ENCODE peak calls at places on chromosomes 3 and 15, in eight cellular contexts. One of them, this sample, is unnamed.

GRCh38 chr3:36403661-36404060 is 23.4 kb downstream of the STAC start:
- DNase-seq in heart left ventricle: no peak
- DNase-seq in PC-3: no peak
- DNase-seq in thyroid gland: no peak
- DNase-seq in left ventricle myocardium inferior: no peak
- DNase-seq in transverse colon: no peak
- DNase-seq in cardiac muscle cell: no peak
- DNase-seq in CD8-positive, alpha-beta T cell: no peak
- DNase-seq in this sample: no peak

GRCh38 chr3:133941390-133941789 is 45.7 kb upstream of the RAB6B start:
- DNase-seq in cardiac muscle cell: peak; percentile 78
- DNase-seq in heart left ventricle: no peak
- DNase-seq in PC-3: no peak
- DNase-seq in thyroid gland: no peak
- DNase-seq in CD8-positive, alpha-beta T cell: no peak
- DNase-seq in transverse colon: no peak
- DNase-seq in left ventricle myocardium inferior: no peak
- DNase-seq in this sample: no peak

GRCh38 chr15:34154725-34155204 is 52.9 kb downstream of the PGBD4 start:
- DNase-seq in heart left ventricle: no peak
- DNase-seq in thyroid gland: no peak
- DNase-seq in CD8-positive, alpha-beta T cell: no peak
- DNase-seq in cardiac muscle cell: peak; percentile 2
- DNase-seq in left ventricle myocardium inferior: no peak
- DNase-seq in PC-3: peak; percentile 77
- DNase-seq in transverse colon: no peak
- DNase-seq in this sample: no peak

GRCh38 chr3:74845086-74845485 is 230.6 kb upstream of the CNTN3 start:
- DNase-seq in left ventricle myocardium inferior: no peak
- DNase-seq in heart left ventricle: no peak
- DNase-seq in thyroid gland: no peak
- DNase-seq in CD8-positive, alpha-beta T cell: no peak
- DNase-seq in cardiac muscle cell: no peak
- DNase-seq in PC-3: no peak
- DNase-seq in transverse colon: no peak
- DNase-seq in this sample: no peak

GRCh38 chr3:170809975-170810357 is 60.0 kb downstream of the RPL22L1 start:
- DNase-seq in transverse colon: no peak
- DNase-seq in heart left ventricle: no peak
- DNase-seq in CD8-positive, alpha-beta T cell: no peak
- DNase-seq in thyroid gland: no peak
- DNase-seq in cardiac muscle cell: peak; percentile 37
- DNase-seq in left ventricle myocardium inferior: no peak
- DNase-seq in PC-3: peak; percentile 84
- DNase-seq in this sample: peak; percentile 12

GRCh38 chr3:42745776-42746454 is 27.1 kb downstream of the CCDC13 start:
- DNase-seq in PC-3: peak; percentile 12
- DNase-seq in transverse colon: no peak
- DNase-seq in thyroid gland: no peak
- DNase-seq in heart left ventricle: no peak
- DNase-seq in cardiac muscle cell: no peak
- DNase-seq in CD8-positive, alpha-beta T cell: no peak
- DNase-seq in left ventricle myocardium inferior: no peak
- DNase-seq in this sample: no peak

GRCh38 chr3:18429021-18429745 is 4.0 kb upstream of the SATB1 start:
- DNase-seq in thyroid gland: no peak
- DNase-seq in PC-3: no peak
- DNase-seq in cardiac muscle cell: no peak
- DNase-seq in CD8-positive, alpha-beta T cell: no peak
- DNase-seq in left ventricle myocardium inferior: no peak
- DNase-seq in heart left ventricle: no peak
- DNase-seq in transverse colon: no peak
- DNase-seq in this sample: no peak

GRCh38 chr3:43294975-43295374 is 8.6 kb downstream of the SNRK start:
- DNase-seq in PC-3: no peak
- DNase-seq in heart left ventricle: no peak
- DNase-seq in cardiac muscle cell: no peak
- DNase-seq in left ventricle myocardium inferior: no peak
- DNase-seq in CD8-positive, alpha-beta T cell: no peak
- DNase-seq in thyroid gland: no peak
- DNase-seq in transverse colon: no peak
- DNase-seq in this sample: no peak

GRCh38 chr15:81336568-81336967 is 12.6 kb upstream of the STARD5 start:
- DNase-seq in left ventricle myocardium inferior: no peak
- DNase-seq in transverse colon: no peak
- DNase-seq in CD8-positive, alpha-beta T cell: no peak
- DNase-seq in cardiac muscle cell: peak; percentile 64
- DNase-seq in thyroid gland: no peak
- DNase-seq in PC-3: peak; percentile 64
- DNase-seq in heart left ventricle: no peak
- DNase-seq in this sample: no peak

GRCh38 chr3:113631573-113631972 is 64.9 kb downstream of the USF3 start:
- DNase-seq in left ventricle myocardium inferior: no peak
- DNase-seq in PC-3: no peak
- DNase-seq in heart left ventricle: no peak
- DNase-seq in cardiac muscle cell: no peak
- DNase-seq in CD8-positive, alpha-beta T cell: no peak
- DNase-seq in transverse colon: no peak
- DNase-seq in thyroid gland: no peak
- DNase-seq in this sample: no peak

GRCh38 chr3:149736180-149737100 is 15.8 kb downstream of the COMMD2 start:
- DNase-seq in heart left ventricle: no peak
- DNase-seq in transverse colon: no peak
- DNase-seq in CD8-positive, alpha-beta T cell: no peak
- DNase-seq in PC-3: peak; percentile 74
- DNase-seq in left ventricle myocardium inferior: no peak
- DNase-seq in cardiac muscle cell: peak; percentile 65
- DNase-seq in thyroid gland: no peak
- DNase-seq in this sample: peak; percentile 32

GRCh38 chr15:95680693-95681092 is 649.8 kb upstream of the NR2F2 start:
- DNase-seq in transverse colon: no peak
- DNase-seq in cardiac muscle cell: no peak
- DNase-seq in heart left ventricle: no peak
- DNase-seq in thyroid gland: no peak
- DNase-seq in PC-3: no peak
- DNase-seq in CD8-positive, alpha-beta T cell: no peak
- DNase-seq in left ventricle myocardium inferior: no peak
- DNase-seq in this sample: no peak

GRCh38 chr3:14831916-14832430 is 13.2 kb downstream of the FGD5 start:
- DNase-seq in heart left ventricle: no peak
- DNase-seq in CD8-positive, alpha-beta T cell: no peak
- DNase-seq in thyroid gland: no peak
- DNase-seq in transverse colon: no peak
- DNase-seq in PC-3: no peak
- DNase-seq in cardiac muscle cell: no peak
- DNase-seq in left ventricle myocardium inferior: no peak
- DNase-seq in this sample: no peak

GRCh38 chr15:68930268-68931022 is at the start of gene SPESP1:
- DNase-seq in transverse colon: peak; percentile 56
- DNase-seq in PC-3: no peak
- DNase-seq in left ventricle myocardium inferior: peak; percentile 60
- DNase-seq in thyroid gland: peak; percentile 29
- DNase-seq in heart left ventricle: peak; percentile 64
- DNase-seq in cardiac muscle cell: peak; percentile 76
- DNase-seq in CD8-positive, alpha-beta T cell: peak; percentile 22
- DNase-seq in this sample: no peak

GRCh38 chr3:5187920-5188418 is 462 bp downstream of the EDEM1 start:
- DNase-seq in CD8-positive, alpha-beta T cell: peak; percentile 60
- DNase-seq in PC-3: peak; percentile 39
- DNase-seq in heart left ventricle: peak; percentile 55
- DNase-seq in cardiac muscle cell: peak; percentile 46
- DNase-seq in transverse colon: peak; percentile 38
- DNase-seq in left ventricle myocardium inferior: peak; percentile 33
- DNase-seq in thyroid gland: peak; percentile 37
- DNase-seq in this sample: peak; percentile 43

GRCh38 chr3:196645091-196645490 is 5.6 kb downstream of the NRROS start:
- DNase-seq in cardiac muscle cell: no peak
- DNase-seq in thyroid gland: no peak
- DNase-seq in transverse colon: no peak
- DNase-seq in left ventricle myocardium inferior: no peak
- DNase-seq in heart left ventricle: no peak
- DNase-seq in PC-3: no peak
- DNase-seq in CD8-positive, alpha-beta T cell: no peak
- DNase-seq in this sample: no peak

GRCh38 chr3:101809178-101810022 is 30.4 kb downstream of the NXPE3 start:
- DNase-seq in left ventricle myocardium inferior: no peak
- DNase-seq in transverse colon: peak; percentile 27
- DNase-seq in PC-3: peak; percentile 74
- DNase-seq in thyroid gland: peak; percentile 34
- DNase-seq in cardiac muscle cell: peak; percentile 69
- DNase-seq in heart left ventricle: no peak
- DNase-seq in CD8-positive, alpha-beta T cell: peak; percentile 26
- DNase-seq in this sample: peak; percentile 64

GRCh38 chr3:7876741-7877297 is 624.8 kb upstream of the LMCD1 start:
- DNase-seq in CD8-positive, alpha-beta T cell: peak; percentile 62
- DNase-seq in cardiac muscle cell: peak; percentile 8
- DNase-seq in PC-3: no peak
- DNase-seq in heart left ventricle: no peak
- DNase-seq in transverse colon: no peak
- DNase-seq in thyroid gland: no peak
- DNase-seq in left ventricle myocardium inferior: no peak
- DNase-seq in this sample: no peak

GRCh38 chr3:52089691-52090090 is 33.3 kb upstream of the DUSP7 start:
- DNase-seq in left ventricle myocardium inferior: no peak
- DNase-seq in PC-3: no peak
- DNase-seq in transverse colon: no peak
- DNase-seq in cardiac muscle cell: no peak
- DNase-seq in heart left ventricle: peak; percentile 3
- DNase-seq in thyroid gland: no peak
- DNase-seq in CD8-positive, alpha-beta T cell: no peak
- DNase-seq in this sample: no peak

GRCh38 chr3:193168911-193169310 is 72.1 kb upstream of the PLAAT1 start:
- DNase-seq in CD8-positive, alpha-beta T cell: no peak
- DNase-seq in transverse colon: no peak
- DNase-seq in heart left ventricle: no peak
- DNase-seq in left ventricle myocardium inferior: no peak
- DNase-seq in thyroid gland: no peak
- DNase-seq in PC-3: no peak
- DNase-seq in cardiac muscle cell: no peak
- DNase-seq in this sample: peak; percentile 99

GRCh38 chr15:25947336-25948080 is 84.4 kb upstream of the ATP10A start:
- DNase-seq in PC-3: peak; percentile 53
- DNase-seq in transverse colon: no peak
- DNase-seq in left ventricle myocardium inferior: no peak
- DNase-seq in cardiac muscle cell: no peak
- DNase-seq in heart left ventricle: no peak
- DNase-seq in thyroid gland: no peak
- DNase-seq in CD8-positive, alpha-beta T cell: no peak
- DNase-seq in this sample: peak; percentile 61

GRCh38 chr15:101042320-101042719 is 123.2 kb downstream of the LRRK1 start:
- DNase-seq in PC-3: no peak
- DNase-seq in heart left ventricle: peak; percentile 24
- DNase-seq in transverse colon: peak; percentile 3
- DNase-seq in left ventricle myocardium inferior: no peak
- DNase-seq in thyroid gland: no peak
- DNase-seq in cardiac muscle cell: no peak
- DNase-seq in CD8-positive, alpha-beta T cell: no peak
- DNase-seq in this sample: no peak

GRCh38 chr3:188272481-188273372 is 118.8 kb downstream of the LPP start:
- DNase-seq in cardiac muscle cell: peak; percentile 54
- DNase-seq in transverse colon: no peak
- DNase-seq in left ventricle myocardium inferior: no peak
- DNase-seq in heart left ventricle: no peak
- DNase-seq in PC-3: peak; percentile 87
- DNase-seq in CD8-positive, alpha-beta T cell: no peak
- DNase-seq in thyroid gland: no peak
- DNase-seq in this sample: no peak
- H3K4me1 ChIP-seq in cardiac muscle cell: peaks cover 51% of the 10 kb centered on the region
- H3K4me1 ChIP-seq in transverse colon: peaks cover 68% of the 10 kb centered on the region
- H3K4me1 ChIP-seq in left ventricle myocardium inferior: peaks cover 73% of the 10 kb centered on the region
- H3K4me1 ChIP-seq in heart left ventricle: peaks cover 45% of the 10 kb centered on the region
- H3K4me1 ChIP-seq in PC-3: peaks cover 59% of the 10 kb centered on the region
- H3K4me1 ChIP-seq in CD8-positive, alpha-beta T cell: no peaks in the 10 kb centered on the region
- H3K4me1 ChIP-seq in thyroid gland: peaks cover 29% of the 10 kb centered on the region
- H3K4me1 ChIP-seq in this sample: peaks cover 6% of the 10 kb centered on the region

GRCh38 chr15:67548532-67548852 is 6.0 kb downstream of the MAP2K5 start:
- DNase-seq in PC-3: no peak
- DNase-seq in CD8-positive, alpha-beta T cell: no peak
- DNase-seq in left ventricle myocardium inferior: no peak
- DNase-seq in thyroid gland: no peak
- DNase-seq in transverse colon: no peak
- DNase-seq in heart left ventricle: no peak
- DNase-seq in cardiac muscle cell: peak; percentile 2
- DNase-seq in this sample: no peak
- H3K4me3 ChIP-seq in PC-3: no peak overlapping the region
- H3K4me3 ChIP-seq in CD8-positive, alpha-beta T cell: no peak overlapping the region
- H3K4me3 ChIP-seq in left ventricle myocardium inferior: no peak overlapping the region
- H3K4me3 ChIP-seq in thyroid gland: no peak overlapping the region
- H3K4me3 ChIP-seq in transverse colon: no peak overlapping the region
- H3K4me3 ChIP-seq in heart left ventricle: no peak overlapping the region
- H3K4me3 ChIP-seq in cardiac muscle cell: no peak overlapping the region
- H3K4me3 ChIP-seq in this sample: no peak overlapping the region

DNA sequence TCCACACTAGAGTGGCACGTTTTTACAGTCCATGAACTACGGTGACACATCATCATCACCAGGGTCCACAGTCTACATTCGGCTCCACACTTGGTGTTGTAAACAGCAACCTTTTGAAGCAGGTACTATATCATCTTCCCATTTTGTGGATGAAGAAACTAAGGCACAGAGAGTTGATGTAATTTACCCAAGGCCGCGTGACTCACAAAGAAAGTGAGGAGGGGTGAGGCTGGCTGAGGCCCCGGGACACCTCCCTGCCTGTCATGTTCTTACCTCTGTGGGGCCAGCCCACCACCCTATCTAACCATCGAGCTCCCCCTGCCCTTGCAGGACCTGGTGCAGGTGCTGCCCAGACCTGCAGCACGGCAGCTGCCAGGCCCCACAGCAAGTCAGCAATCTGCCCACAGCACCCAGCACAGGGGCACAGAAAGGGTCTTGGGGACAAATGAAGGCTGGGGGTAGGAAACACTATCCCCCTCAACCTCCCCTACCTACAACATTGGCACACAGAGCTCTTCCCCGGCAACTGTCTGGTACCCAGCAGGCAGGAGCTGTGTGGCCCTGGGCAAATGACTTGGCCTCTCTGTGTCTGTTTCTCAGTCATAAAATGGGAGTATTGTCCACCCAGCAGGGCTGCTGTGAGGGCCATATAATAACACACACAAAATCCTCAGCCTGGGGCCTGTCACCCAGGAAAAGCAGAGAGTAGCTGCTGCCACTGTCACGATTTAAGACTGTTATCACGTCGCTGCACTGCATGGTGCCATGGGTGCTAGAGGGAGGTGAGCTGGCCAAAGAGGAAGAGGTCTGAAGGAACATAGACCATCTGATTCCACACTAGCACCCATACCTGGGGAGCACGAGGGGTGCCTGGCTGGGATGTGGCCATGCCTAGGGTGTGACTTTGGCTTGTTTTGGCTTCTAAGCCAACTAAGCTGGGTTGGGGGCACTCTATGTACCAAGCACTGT is 115.1 kb downstream of the IQSEC1 start:
- DNase-seq in heart left ventricle: no peak
- DNase-seq in CD8-positive, alpha-beta T cell: no peak
- DNase-seq in PC-3: no peak
- DNase-seq in cardiac muscle cell: no peak
- DNase-seq in transverse colon: no peak
- DNase-seq in left ventricle myocardium inferior: no peak
- DNase-seq in thyroid gland: no peak
- DNase-seq in this sample: no peak
- H3K4me1 ChIP-seq in heart left ventricle: peaks cover 100% of the 10 kb centered on the region
- H3K4me1 ChIP-seq in CD8-positive, alpha-beta T cell: peaks cover 52% of the 10 kb centered on the region
- H3K4me1 ChIP-seq in PC-3: no peaks in the 10 kb centered on the region
- H3K4me1 ChIP-seq in cardiac muscle cell: peaks cover 22% of the 10 kb centered on the region
- H3K4me1 ChIP-seq in transverse colon: peaks cover 70% of the 10 kb centered on the region
- H3K4me1 ChIP-seq in left ventricle myocardium inferior: peaks cover 100% of the 10 kb centered on the region
- H3K4me1 ChIP-seq in thyroid gland: peaks cover 66% of the 10 kb centered on the region
- H3K4me1 ChIP-seq in this sample: peaks cover 20% of the 10 kb centered on the region

GRCh38 chr15:50181206-50181982 is 602 bp upstream of the SLC27A2 start:
- DNase-seq in transverse colon: no peak
- DNase-seq in thyroid gland: peak; percentile 42
- DNase-seq in heart left ventricle: no peak
- DNase-seq in cardiac muscle cell: no peak
- DNase-seq in PC-3: no peak
- DNase-seq in CD8-positive, alpha-beta T cell: no peak
- DNase-seq in left ventricle myocardium inferior: no peak
- DNase-seq in this sample: no peak
- H3K4me3 ChIP-seq in transverse colon: peak overlapping the region; percentile 71
- H3K4me3 ChIP-seq in thyroid gland: peak overlapping the region; percentile 0
- H3K4me3 ChIP-seq in heart left ventricle: no peak overlapping the region
- H3K4me3 ChIP-seq in cardiac muscle cell: peak overlapping the region; percentile 46
- H3K4me3 ChIP-seq in PC-3: peak overlapping the region; percentile 78
- H3K4me3 ChIP-seq in CD8-positive, alpha-beta T cell: no peak overlapping the region
- H3K4me3 ChIP-seq in left ventricle myocardium inferior: peak overlapping the region; percentile 69
- H3K4me3 ChIP-seq in this sample: peak overlapping the region; percentile 52